ENCODE peak calls at places on chromosomes 13 and 19, in five cellular contexts. N, E, B, I and L are unnamed samples.

GRCh38 chr13:33606692-33607091 is 211.3 kb upstream of the RFC3 start:
- DNase-seq in N (no peak), E (no peak), B (no peak), I (no peak), L (no peak)

GRCh38 chr13:110907951-110908898 is 6.6 kb downstream of the ANKRD10 start:
- DNase-seq in N (no peak), E (no peak), B (peak; percentile 18), I (peak; percentile 14), L (no peak)

GRCh38 chr13:111875922-111876321 is 191.0 kb upstream of the SOX1 start:
- DNase-seq in N (no peak), E (no peak), B (no peak), I (no peak), L (peak; percentile 68)

GRCh38 chr13:59305896-59306295 is 857.8 kb downstream of the DIAPH3 start:
- DNase-seq in N (no peak), E (no peak), B (no peak), I (no peak), L (no peak)

GRCh38 chr13:31242935-31243334 is 43.2 kb downstream of the B3GLCT start:
- DNase-seq in N (no peak), E (no peak), B (no peak), I (no peak), L (no peak)

GRCh38 chr19:46016426-46017094 is 6.3 kb downstream of the PGLYRP1 start:
- DNase-seq in N (peak; percentile 87), E (peak; percentile 84), B (peak; percentile 66), I (peak; percentile 78), L (no peak)

GRCh38 chr13:29607465-29607864 is 12.0 kb upstream of the SLC7A1 start:
- DNase-seq in N (no peak), E (no peak), B (no peak), I (no peak), L (no peak)

GRCh38 chr13:31978021-31978420 is 53.6 kb upstream of the FRY start:
- DNase-seq in N (no peak), E (no peak), B (no peak), I (no peak), L (no peak)

GRCh38 chr13:80337706-80338105 is 3.2 kb downstream of the SPRY2 start:
- DNase-seq in N (no peak), E (no peak), B (no peak), I (no peak), L (no peak)

GRCh38 chr19:43639507-43640423 is at the start of gene CADM4:
- DNase-seq in N (peak; percentile 69), E (peak; percentile 35), B (peak; percentile 4), I (peak; percentile 20), L (no peak)

GRCh38 chr19:47713046-47714021 is at the start of gene EHD2:
- DNase-seq in N (peak; percentile 93), E (peak; percentile 68), B (no peak), I (peak; percentile 44), L (no peak)